ENCODE peak calls at places on chromosomes 5 and 9, in ten cellular contexts. O, E, T, H, S, Q, K, Z, G and D are unnamed samples.

GRCh38 chr5:145237843-145238242 is 597.3 kb downstream of the PRELID2 start:
- DNase-seq in O (peak), E (peak), T (peak), H (no peak), S (no peak), Q (peak), K (no peak), Z (peak), G (no peak), D (no peak)

GRCh38 chr5:127186657-127187056 is 103.9 kb upstream of the MEGF10 start:
- DNase-seq in O (no peak), E (no peak), T (peak), H (no peak), S (no peak), Q (no peak), K (no peak), Z (peak), G (no peak), D (no peak)

GRCh38 chr9:111163738-111164399 is 125.6 kb upstream of the LPAR1 start:
- DNase-seq in O (no peak), E (no peak), T (no peak), H (no peak), S (no peak), Q (no peak), K (no peak), Z (peak), G (no peak), D (peak)

GRCh38 chr9:38337706-38338264 is 54.7 kb upstream of the ALDH1B1 start:
- DNase-seq in O (no peak), E (no peak), T (no peak), H (no peak), S (no peak), Q (no peak), K (no peak), Z (no peak), G (no peak), D (no peak)

GRCh38 chr9:101477736-101478135 is 42.2 kb upstream of the ALDOB start:
- DNase-seq in O (no peak), E (no peak), T (no peak), H (no peak), S (no peak), Q (no peak), K (no peak), Z (peak), G (no peak), D (no peak)

GRCh38 chr5:82975812-82976211 is 101.4 kb downstream of the TMEM167A start:
- DNase-seq in O (no peak), E (no peak), T (no peak), H (no peak), S (no peak), Q (no peak), K (no peak), Z (no peak), G (no peak), D (no peak)

GRCh38 chr5:135034963-135035677 is 1.1 kb upstream of the PITX1 start:
- DNase-seq in O (no peak), E (no peak), T (no peak), H (no peak), S (no peak), Q (no peak), K (no peak), Z (no peak), G (no peak), D (no peak)

GRCh38 chr5:35884125-35884788 is 27.6 kb downstream of the IL7R start:
- DNase-seq in O (peak), E (peak), T (peak), H (no peak), S (no peak), Q (no peak), K (no peak), Z (peak), G (no peak), D (peak)

GRCh38 chr9:127635198-127635735 is 23.2 kb downstream of the STXBP1 start:
- DNase-seq in O (no peak), E (no peak), T (no peak), H (no peak), S (no peak), Q (no peak), K (no peak), Z (no peak), G (no peak), D (no peak)

GRCh38 chr5:132753135-132753987 is 6.1 kb downstream of the CCNI2 start:
- DNase-seq in O (no peak), E (no peak), T (no peak), H (peak), S (no peak), Q (no peak), K (no peak), Z (no peak), G (no peak), D (no peak)

GRCh38 chr9:21415492-21416267 is 6.8 kb downstream of the IFNA8 start:
- DNase-seq in O (no peak), E (no peak), T (no peak), H (no peak), S (no peak), Q (no peak), K (no peak), Z (no peak), G (no peak), D (no peak)

GRCh38 chr5:137666109-137666850 is 69.6 kb downstream of the KLHL3 start:
- DNase-seq in O (peak), E (peak), T (no peak), H (no peak), S (peak), Q (no peak), K (peak), Z (peak), G (peak), D (no peak)

GRCh38 chr5:34857161-34857560 is 18.2 kb downstream of the TTC23L start:
- DNase-seq in O (no peak), E (no peak), T (no peak), H (no peak), S (no peak), Q (no peak), K (no peak), Z (peak), G (no peak), D (no peak)

GRCh38 chr9:131478421-131478868 is 24.3 kb upstream of the POMT1 start:
- DNase-seq in O (no peak), E (no peak), T (peak), H (no peak), S (peak), Q (peak), K (no peak), Z (peak), G (peak), D (no peak)

GRCh38 chr5:67381240-67381875 is 184.8 kb upstream of the CD180 start:
- DNase-seq in O (no peak), E (no peak), T (no peak), H (no peak), S (no peak), Q (no peak), K (no peak), Z (peak), G (no peak), D (no peak)

GRCh38 chr5:80781356-80781755 is 126.6 kb upstream of the DHFR start:
- DNase-seq in O (peak), E (no peak), T (no peak), H (no peak), S (no peak), Q (no peak), K (no peak), Z (peak), G (no peak), D (no peak)